ENCODE peak calls at places on chromosome 16, in five cellular contexts. One of them, this sample, is unnamed.

GRCh38 chr16:49697631-49698030 is 158.3 kb downstream of the ZNF423 start:
- DNase-seq in activated T-cell treated with anti-CD3 and anti-CD28 coated beads, Interleukin-2, amount 50 U/mL, for 1 hour: no peak
- DNase-seq in ELF-1: no peak
- DNase-seq in central memory CD4-positive, alpha-beta T cell: no peak
- DNase-seq in natural killer cell treated with Interleukin-12 subunit alpha and Interleukin-12 subunit beta and Interleukin-15 and Interleukin-18, amount 100 ng/mL, for 72 hours: no peak
- DNase-seq in this sample: no peak

GRCh38 chr16:28925386-28926228 is 569 bp upstream of the RABEP2 start:
- DNase-seq in activated T-cell treated with anti-CD3 and anti-CD28 coated beads, Interleukin-2, amount 50 U/mL, for 1 hour: no peak
- DNase-seq in ELF-1: no peak
- DNase-seq in central memory CD4-positive, alpha-beta T cell: peak; percentile 85
- DNase-seq in natural killer cell treated with Interleukin-12 subunit alpha and Interleukin-12 subunit beta and Interleukin-15 and Interleukin-18, amount 100 ng/mL, for 72 hours: peak; percentile 97
- DNase-seq in this sample: peak; percentile 90

GRCh38 chr16:30406911-30407793 is at the start of gene ZNF771:
- DNase-seq in activated T-cell treated with anti-CD3 and anti-CD28 coated beads, Interleukin-2, amount 50 U/mL, for 1 hour: peak; percentile 91
- DNase-seq in ELF-1: peak; percentile 94
- DNase-seq in central memory CD4-positive, alpha-beta T cell: peak; percentile 71
- DNase-seq in natural killer cell treated with Interleukin-12 subunit alpha and Interleukin-12 subunit beta and Interleukin-15 and Interleukin-18, amount 100 ng/mL, for 72 hours: peak; percentile 95
- DNase-seq in this sample: peak; percentile 93

GRCh38 chr16:57245472-57246113 is 534 bp downstream of the ARL2BP start:
- DNase-seq in activated T-cell treated with anti-CD3 and anti-CD28 coated beads, Interleukin-2, amount 50 U/mL, for 1 hour: no peak
- DNase-seq in ELF-1: no peak
- DNase-seq in central memory CD4-positive, alpha-beta T cell: no peak
- DNase-seq in natural killer cell treated with Interleukin-12 subunit alpha and Interleukin-12 subunit beta and Interleukin-15 and Interleukin-18, amount 100 ng/mL, for 72 hours: no peak
- DNase-seq in this sample: no peak

GRCh38 chr16:28155293-28155692 is 56.5 kb downstream of the XPO6 start:
- DNase-seq in activated T-cell treated with anti-CD3 and anti-CD28 coated beads, Interleukin-2, amount 50 U/mL, for 1 hour: no peak
- DNase-seq in ELF-1: no peak
- DNase-seq in central memory CD4-positive, alpha-beta T cell: no peak
- DNase-seq in natural killer cell treated with Interleukin-12 subunit alpha and Interleukin-12 subunit beta and Interleukin-15 and Interleukin-18, amount 100 ng/mL, for 72 hours: no peak
- DNase-seq in this sample: no peak

GRCh38 chr16:8708546-8708945 is 34.1 kb downstream of the ABAT start:
- DNase-seq in activated T-cell treated with anti-CD3 and anti-CD28 coated beads, Interleukin-2, amount 50 U/mL, for 1 hour: no peak
- DNase-seq in ELF-1: no peak
- DNase-seq in central memory CD4-positive, alpha-beta T cell: no peak
- DNase-seq in natural killer cell treated with Interleukin-12 subunit alpha and Interleukin-12 subunit beta and Interleukin-15 and Interleukin-18, amount 100 ng/mL, for 72 hours: no peak
- DNase-seq in this sample: no peak

GRCh38 chr16:85950519-85950918 is 51.6 kb downstream of the IRF8 start:
- DNase-seq in activated T-cell treated with anti-CD3 and anti-CD28 coated beads, Interleukin-2, amount 50 U/mL, for 1 hour: no peak
- DNase-seq in ELF-1: no peak
- DNase-seq in central memory CD4-positive, alpha-beta T cell: no peak
- DNase-seq in natural killer cell treated with Interleukin-12 subunit alpha and Interleukin-12 subunit beta and Interleukin-15 and Interleukin-18, amount 100 ng/mL, for 72 hours: no peak
- DNase-seq in this sample: no peak

GRCh38 chr16:88455610-88456355 is 2.7 kb downstream of the ZFPM1 start:
- DNase-seq in activated T-cell treated with anti-CD3 and anti-CD28 coated beads, Interleukin-2, amount 50 U/mL, for 1 hour: peak; percentile 72
- DNase-seq in ELF-1: peak; percentile 56
- DNase-seq in central memory CD4-positive, alpha-beta T cell: peak; percentile 74
- DNase-seq in natural killer cell treated with Interleukin-12 subunit alpha and Interleukin-12 subunit beta and Interleukin-15 and Interleukin-18, amount 100 ng/mL, for 72 hours: peak; percentile 98
- DNase-seq in this sample: no peak

GRCh38 chr16:58814348-58814801 is 80.3 kb upstream of the GOT2 start:
- DNase-seq in activated T-cell treated with anti-CD3 and anti-CD28 coated beads, Interleukin-2, amount 50 U/mL, for 1 hour: peak; percentile 21
- DNase-seq in ELF-1: peak; percentile 71
- DNase-seq in central memory CD4-positive, alpha-beta T cell: no peak
- DNase-seq in natural killer cell treated with Interleukin-12 subunit alpha and Interleukin-12 subunit beta and Interleukin-15 and Interleukin-18, amount 100 ng/mL, for 72 hours: no peak
- DNase-seq in this sample: no peak

GRCh38 chr16:57998484-57998883 is 2.0 kb downstream of the ZNF319 start:
- DNase-seq in activated T-cell treated with anti-CD3 and anti-CD28 coated beads, Interleukin-2, amount 50 U/mL, for 1 hour: peak; percentile 56
- DNase-seq in ELF-1: peak; percentile 66
- DNase-seq in central memory CD4-positive, alpha-beta T cell: peak; percentile 50
- DNase-seq in natural killer cell treated with Interleukin-12 subunit alpha and Interleukin-12 subunit beta and Interleukin-15 and Interleukin-18, amount 100 ng/mL, for 72 hours: peak; percentile 89
- DNase-seq in this sample: no peak

GRCh38 chr16:78228704-78229103 is 129.2 kb downstream of the WWOX start:
- DNase-seq in activated T-cell treated with anti-CD3 and anti-CD28 coated beads, Interleukin-2, amount 50 U/mL, for 1 hour: no peak
- DNase-seq in ELF-1: no peak
- DNase-seq in central memory CD4-positive, alpha-beta T cell: no peak
- DNase-seq in natural killer cell treated with Interleukin-12 subunit alpha and Interleukin-12 subunit beta and Interleukin-15 and Interleukin-18, amount 100 ng/mL, for 72 hours: no peak
- DNase-seq in this sample: no peak

GRCh38 chr16:67170168-67170947 is at the start of gene NOL3:
- DNase-seq in activated T-cell treated with anti-CD3 and anti-CD28 coated beads, Interleukin-2, amount 50 U/mL, for 1 hour: no peak
- DNase-seq in ELF-1: peak; percentile 90
- DNase-seq in central memory CD4-positive, alpha-beta T cell: no peak
- DNase-seq in natural killer cell treated with Interleukin-12 subunit alpha and Interleukin-12 subunit beta and Interleukin-15 and Interleukin-18, amount 100 ng/mL, for 72 hours: peak; percentile 84
- DNase-seq in this sample: peak; percentile 78

This sample was measured in T1000.